ENCODE peak calls at places on chromosome 12, in four cellular contexts. Z is endodermal cell, Y is spleen, G is transverse colon. V is an unnamed sample. For H3K36me3 and H3K9me3, the result is how much of the 10 kb centered on the place peaks cover.

GRCh38 chr12:39697108-39697507 is 77.5 kb upstream of the ABCD2 start:
- DNase-seq in Z (no peak), Y (no peak), G (no peak), V (no peak)

GRCh38 chr12:77102691-77103090 is 37.3 kb upstream of the E2F7 start:
- DNase-seq in Z (no peak), Y (no peak), G (no peak), V (no peak)

GRCh38 chr12:66724616-66725015 is 45.7 kb upstream of the GRIP1 start:
- DNase-seq in Z (no peak), Y (no peak), G (no peak), V (no peak)

GRCh38 chr12:89087149-89087834 is 265.0 kb downstream of the DUSP6 start:
- DNase-seq in Z (peak), Y (no peak), G (peak), V (no peak)

GRCh38 chr12:47748899-47749298 is 9.8 kb downstream of the RAPGEF3 start:
- DNase-seq in Z (no peak), Y (no peak), G (no peak), V (no peak)

GRCh38 chr12:108633534-108634224 is at the start of gene SELPLG:
- DNase-seq in Z (no peak), Y (peak), G (peak), V (peak)

GRCh38 chr12:92027243-92027642 is 118.4 kb downstream of the BTG1 start:
- DNase-seq in Z (no peak), Y (no peak), G (no peak), V (no peak)

GRCh38 chr12:2967651-2968050 is 8.5 kb downstream of the TEAD4 start:
- DNase-seq in Z (no peak), Y (no peak), G (peak), V (no peak)

GRCh38 chr12:51177897-51178296 is 5.0 kb upstream of the TFCP2 start:
- DNase-seq in Z (no peak), Y (no peak), G (no peak), V (no peak)

GRCh38 chr12:39931857-39932256 is 174.0 kb downstream of the SLC2A13 start:
- DNase-seq in Z (no peak), Y (no peak), G (no peak), V (no peak)

GRCh38 chr12:95796982-95797289 is 6.4 kb upstream of the NTN4 start:
- DNase-seq in Z (no peak), Y (no peak), G (no peak), V (no peak)

GRCh38 chr12:91109148-91109564 is 2.1 kb downstream of the LUM start:
- DNase-seq in Z (peak), Y (no peak), G (peak), V (peak)

GRCh38 chr12:26238341-26239126 is 43.2 kb downstream of the SSPN start:
- DNase-seq in Z (no peak), Y (no peak), G (no peak), V (no peak)

GRCh38 chr12:65229441-65229840 is 49.0 kb upstream of the MSRB3 start:
- DNase-seq in Z (no peak), Y (no peak), G (no peak), V (no peak)

GRCh38 chr12:13374783-13375182 is 178.3 kb downstream of the EMP1 start:
- DNase-seq in Z (no peak), Y (no peak), G (no peak), V (no peak)

GRCh38 chr12:53427905-53428594 is 4.4 kb downstream of the AMHR2 start:
- DNase-seq in Z (no peak), Y (peak), G (no peak), V (no peak)

GRCh38 chr12:117972341-117972740 is 3.6 kb upstream of the KSR2 start:
- DNase-seq in Z (no peak), Y (no peak), G (peak), V (no peak)

GRCh38 chr12:104006929-104007328 is 41.3 kb downstream of the TDG start:
- DNase-seq in Z (no peak), Y (no peak), G (no peak), V (no peak)

GRCh38 chr12:64323476-64324225 is 66.9 kb downstream of the C12orf56 start:
- DNase-seq in Z (peak), Y (no peak), G (no peak), V (no peak)

GRCh38 chr12:56679834-56680575 is 8.1 kb downstream of the PTGES3 start:
- DNase-seq in Z (peak), Y (peak), G (no peak), V (no peak)

GRCh38 chr12:107402041-107403022 is 283.3 kb upstream of the PWP1 start:
- DNase-seq in Z (peak), Y (no peak), G (peak), V (peak)

GRCh38 chr12:72236071-72236705 is 36.0 kb upstream of the TRHDE start:
- DNase-seq in Z (no peak), Y (no peak), G (no peak), V (no peak)

DNA sequence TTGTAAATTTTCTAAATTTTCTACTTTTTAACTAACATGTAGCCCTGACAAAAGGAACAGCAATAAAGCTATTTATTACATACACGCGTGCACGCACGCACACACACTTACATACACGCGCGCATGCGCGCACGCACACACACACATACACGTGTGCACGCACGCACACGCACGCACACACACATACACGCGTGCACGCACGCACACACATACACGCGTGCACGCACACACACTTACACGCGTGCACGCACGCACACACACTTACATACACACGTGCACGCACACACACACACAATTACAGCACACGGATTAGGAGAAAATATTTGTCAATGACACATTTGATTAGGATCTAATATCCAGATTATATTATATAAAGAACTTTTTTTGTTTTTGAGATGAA is 27.9 kb downstream of the DHX37 start:
- DNase-seq in Z (no peak), Y (no peak), G (no peak), V (no peak)
- H3K36me3 ChIP-seq in Z (under half), Y (half or more), G (under half), V (under half)

GRCh38 chr12:105547786-105548185 is 217.3 kb downstream of the C12orf75 start:
- DNase-seq in Z (no peak), Y (no peak), G (no peak), V (no peak)
- H3K27ac ChIP-seq in Z (no peak), Y (no peak), G (no peak), V (no peak)

GRCh38 chr12:31850268-31850667 is 108.9 kb upstream of the RESF1 start:
- DNase-seq in Z (no peak), Y (no peak), G (no peak), V (peak)

GRCh38 chr12:31853977-31854376 is 105.2 kb upstream of the RESF1 start:
- DNase-seq in Z (no peak), Y (no peak), G (no peak), V (no peak)

GRCh38 chr12:31855427-31855826 is 103.8 kb upstream of the RESF1 start:
- DNase-seq in Z (no peak), Y (no peak), G (no peak), V (no peak)

GRCh38 chr12:31849090-31849687 is 110.0 kb upstream of the RESF1 start:
- DNase-seq in Z (no peak), Y (no peak), G (no peak), V (no peak)

DNA sequence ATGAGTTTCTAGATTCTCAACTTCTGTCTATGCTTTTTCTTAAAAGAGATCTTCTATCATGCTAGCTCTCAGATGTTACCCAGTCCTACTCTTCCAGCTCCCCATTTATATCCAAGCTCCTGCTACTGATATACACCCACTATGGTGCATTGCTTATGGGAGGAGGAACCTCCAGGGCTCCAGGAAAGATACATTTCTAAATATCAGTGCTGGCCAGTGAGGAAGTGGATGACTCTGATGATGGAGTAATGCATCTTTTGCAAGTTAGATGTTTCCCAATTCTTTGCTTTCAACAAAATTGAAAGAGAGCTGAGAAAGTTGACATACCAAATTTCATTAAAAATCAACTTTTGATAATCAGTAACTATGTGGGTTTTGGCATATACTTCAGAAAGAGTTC is 105.7 kb upstream of the RESF1 start:
- DNase-seq in Z (no peak), Y (no peak), G (no peak), V (no peak)
- H3K9me3 ChIP-seq in Z (half or more), Y (under half), G (under half), V (under half)

DNA sequence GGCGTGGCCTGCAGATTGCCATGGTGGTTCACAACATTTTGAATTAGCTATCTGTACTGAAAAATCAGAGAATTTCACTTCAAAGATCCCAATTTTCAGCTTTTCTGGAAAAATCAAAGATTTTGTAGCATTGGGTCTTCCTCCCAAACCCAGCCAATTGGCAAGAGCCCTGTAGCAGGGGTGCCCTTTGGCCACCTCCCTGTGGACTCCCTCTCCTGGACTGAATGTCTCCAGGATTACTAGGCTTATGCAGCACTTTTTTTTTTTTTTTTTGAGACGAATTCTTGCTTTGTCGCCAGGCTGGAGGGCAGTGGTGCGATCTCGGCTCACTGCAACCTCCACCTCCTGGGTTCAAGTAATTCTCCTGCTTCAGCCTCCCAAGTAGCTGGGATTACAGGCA is 9.7 kb downstream of the PSMD9 start:
- DNase-seq in Z (no peak), Y (no peak), G (no peak), V (no peak)
- H3K36me3 ChIP-seq in Z (half or more), Y (half or more), G (under half), V (under half)